ENCODE peak calls at places on chromosomes 4 and X, in five cellular contexts. N, Z, M, U and L are unnamed samples.

GRCh38 chr4:185713272-185713671 is 98.7 kb downstream of the SORBS2 start:
- DNase-seq in Z (no peak), N (peak; percentile 93), U (no peak), M (no peak), L (no peak)

GRCh38 chr4:142809559-142809958 is 36.5 kb downstream of the INPP4B start:
- DNase-seq in Z (no peak), N (no peak), U (no peak), M (peak; percentile 42), L (no peak)

GRCh38 chr4:183398298-183399129 is 45.9 kb upstream of the CDKN2AIP start:
- DNase-seq in Z (peak; percentile 66), N (peak; percentile 72), U (peak; percentile 79), M (peak; percentile 69), L (peak; percentile 65)

GRCh38 chrX:56309881-56310280 is 77.7 kb downstream of the KLF8 start:
- DNase-seq in U (no peak), Z (no peak), M (no peak), N (no peak), L (no peak)

GRCh38 chrX:73289039-73289438 is 74.4 kb upstream of the NAP1L2 start:
- DNase-seq in U (no peak), Z (no peak), N (no peak), M (no peak), L (no peak)

GRCh38 chr4:151165205-151166000 is 66.0 kb downstream of the RPS3A start:
- DNase-seq in Z (no peak), M (no peak), N (peak; percentile 47), U (no peak), L (no peak)

GRCh38 chrX:47311857-47312774 is 58.3 kb upstream of the ZNF157 start:
- DNase-seq in U (peak; percentile 22), M (peak; percentile 63), N (peak; percentile 76), Z (peak; percentile 59), L (peak; percentile 32)

GRCh38 chr4:5469151-5469775 is 239.1 kb downstream of the EVC2 start:
- DNase-seq in Z (no peak), U (no peak), M (no peak), N (no peak), L (no peak)

GRCh38 chr4:535181-535923 is 36.3 kb downstream of the PIGG start:
- DNase-seq in U (no peak), N (no peak), Z (no peak), M (no peak), L (no peak)

GRCh38 chrX:68403522-68403921 is 29.8 kb downstream of the OPHN1 start:
- DNase-seq in N (no peak), M (no peak), Z (no peak), U (no peak), L (no peak)

GRCh38 chr4:140448830-140449229 is 21.4 kb upstream of the CLGN start:
- DNase-seq in N (peak; percentile 13), U (no peak), M (no peak), Z (no peak), L (no peak)

GRCh38 chrX:53440101-53440500 is 5.9 kb upstream of the HSD17B10 start:
- DNase-seq in M (no peak), N (no peak), U (no peak), Z (no peak), L (no peak)

GRCh38 chr4:123673971-123674370 is 277.4 kb downstream of the SPRY1 start:
- DNase-seq in Z (no peak), M (peak; percentile 48), U (no peak), N (no peak), L (no peak)

GRCh38 chr4:41339812-41340809 is 83.4 kb downstream of the UCHL1 start:
- DNase-seq in U (peak; percentile 23), Z (peak; percentile 57), N (no peak), M (peak; percentile 34), L (peak; percentile 41)

GRCh38 chr4:152771736-152772533 is 7.6 kb downstream of the TIGD4 start:
- DNase-seq in M (no peak), N (no peak), Z (no peak), U (no peak), L (no peak)

GRCh38 chrX:69318651-69319305 is 153.5 kb upstream of the PJA1 start:
- DNase-seq in Z (no peak), N (no peak), M (no peak), U (no peak), L (no peak)

GRCh38 chrX:110181459-110182137 is 136.3 kb downstream of the AMMECR1 start:
- DNase-seq in N (no peak), M (no peak), U (no peak), Z (no peak), L (no peak)

GRCh38 chrX:56762220-56762619 is 33.2 kb downstream of the NBDY start:
- DNase-seq in M (no peak), Z (no peak), N (no peak), U (no peak), L (no peak)

GRCh38 chrX:136714626-136715599 is 65.8 kb downstream of the ARHGEF6 start:
- DNase-seq in U (no peak), N (no peak), M (no peak), Z (no peak), L (no peak)

GRCh38 chr4:8392591-8393190 is 47.8 kb downstream of the ACOX3 start:
- DNase-seq in Z (no peak), U (peak; percentile 23), N (peak; percentile 9), M (peak; percentile 4), L (no peak)

GRCh38 chr4:86092684-86093083 is 267.2 kb downstream of the MAPK10 start:
- DNase-seq in U (no peak), N (peak; percentile 93), M (peak; percentile 81), Z (no peak), L (no peak)

GRCh38 chr4:8274772-8275241 is 5.3 kb downstream of the HTRA3 start:
- DNase-seq in N (peak; percentile 87), Z (peak; percentile 48), U (peak; percentile 84), M (peak; percentile 93), L (peak; percentile 30)

GRCh38 chr4:182745268-182745667 is 171.9 kb downstream of the DCTD start:
- DNase-seq in M (no peak), U (no peak), N (no peak), Z (no peak), L (no peak)

GRCh38 chr4:147674496-147674895 is 9.5 kb downstream of the PRMT9 start:
- DNase-seq in U (no peak), M (peak; percentile 77), N (no peak), Z (no peak), L (no peak)

GRCh38 chr4:164937576-164938270 is 39.7 kb downstream of the TRIM61 start:
- DNase-seq in Z (peak; percentile 29), M (peak; percentile 18), N (peak; percentile 24), U (no peak), L (no peak)

GRCh38 chr4:7857238-7857701 is 82.4 kb downstream of the AFAP1 start:
- DNase-seq in U (no peak), N (peak; percentile 93), M (peak; percentile 99), Z (no peak), L (no peak)

GRCh38 chr4:40749717-40750460 is at the start of gene NSUN7:
- DNase-seq in Z (peak; percentile 76), N (no peak), U (peak; percentile 79), M (no peak), L (peak; percentile 63)

GRCh38 chrX:148310402-148311200 is 189.8 kb upstream of the AFF2 start:
- DNase-seq in U (no peak), N (no peak), Z (no peak), M (no peak), L (no peak)

GRCh38 chr4:156638925-156639605 is 332.5 kb downstream of the PDGFC start:
- DNase-seq in M (peak; percentile 69), Z (no peak), U (no peak), N (peak; percentile 78), L (no peak)

GRCh38 chr4:3010577-3010976 is 47.2 kb downstream of the GRK4 start:
- DNase-seq in M (no peak), N (peak; percentile 24), U (no peak), Z (no peak), L (no peak)

GRCh38 chrX:22314692-22315091 is 42.0 kb downstream of the CBLL2 start:
- DNase-seq in N (peak; percentile 13), U (no peak), M (peak; percentile 15), Z (no peak), L (no peak)

GRCh38 chrX:102840871-102841705 is 96.0 kb upstream of the RAB40AL start:
- DNase-seq in N (peak; percentile 35), U (no peak), M (peak; percentile 34), Z (no peak), L (no peak)

GRCh38 chr4:80202784-80203553 is 5.7 kb downstream of the PRDM8 start:
- DNase-seq in U (peak; percentile 62), M (peak; percentile 35), N (peak; percentile 20), Z (no peak), L (no peak)

GRCh38 chrX:101057095-101057714 is 5.3 kb upstream of the TRMT2B start:
- DNase-seq in Z (no peak), M (peak; percentile 68), N (peak; percentile 76), U (no peak), L (no peak)

GRCh38 chr4:85166318-85166717 is 199.8 kb upstream of the WDFY3 start:
- DNase-seq in Z (no peak), N (no peak), M (no peak), U (peak; percentile 53), L (no peak)

GRCh38 chr4:162645381-162645780 is 481.6 kb upstream of the FSTL5 start:
- DNase-seq in Z (no peak), N (peak; percentile 26), U (no peak), M (no peak), L (no peak)
- TF ChIP-seq CTCF in Z (no peak), N (no peak), U (no peak), M (no peak), L (no peak)

DNA sequence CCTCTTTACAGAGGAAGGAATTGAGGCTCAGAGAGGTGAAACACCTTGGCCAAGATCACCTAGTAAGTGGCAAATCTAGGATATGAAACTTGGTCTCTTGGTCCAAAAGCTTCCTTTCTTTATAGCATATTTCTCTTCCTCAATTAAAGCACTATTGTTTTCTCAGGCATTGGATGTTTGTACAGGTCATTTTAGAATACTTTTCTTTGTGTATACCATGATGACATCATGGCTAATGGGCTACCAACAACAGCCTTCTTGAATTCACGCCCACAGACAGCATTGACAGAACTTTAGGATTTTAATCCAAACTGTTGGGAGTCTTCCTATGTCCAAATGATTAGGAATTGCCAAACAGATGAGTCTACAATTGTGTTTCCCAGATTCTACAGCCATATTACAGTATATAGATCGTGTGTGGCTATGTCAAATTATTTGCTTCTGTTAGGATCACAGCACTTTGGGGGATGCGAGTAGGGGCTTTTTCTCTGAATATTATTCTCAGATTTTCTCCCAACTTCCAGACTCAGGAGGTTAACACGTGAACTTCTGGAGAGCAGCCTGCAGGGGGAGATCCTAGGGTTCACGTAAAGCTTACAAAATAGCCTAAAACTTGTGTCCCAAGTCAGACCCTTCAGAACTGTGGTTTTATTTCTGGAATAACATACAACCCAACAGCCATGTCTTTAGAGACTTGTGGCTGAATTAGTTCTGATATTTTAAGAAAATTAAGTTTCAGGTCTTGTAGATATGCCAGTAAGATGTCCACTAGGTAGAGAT is 191.8 kb downstream of the SHROOM3 start:
- DNase-seq in N (peak; percentile 43), M (peak; percentile 13), Z (no peak), U (no peak), L (no peak)
- TF ChIP-seq CTCF in N (peak; percentile 45), M (peak; percentile 23), Z (no peak), U (peak; percentile 16), L (peak; percentile 51)

GRCh38 chrX:80721186-80721585 is 88.5 kb downstream of the BRWD3 start:
- DNase-seq in Z (no peak), N (no peak), M (no peak), U (no peak), L (no peak)
- TF ChIP-seq CTCF in Z (no peak), N (no peak), M (no peak), U (no peak), L (no peak)

DNA sequence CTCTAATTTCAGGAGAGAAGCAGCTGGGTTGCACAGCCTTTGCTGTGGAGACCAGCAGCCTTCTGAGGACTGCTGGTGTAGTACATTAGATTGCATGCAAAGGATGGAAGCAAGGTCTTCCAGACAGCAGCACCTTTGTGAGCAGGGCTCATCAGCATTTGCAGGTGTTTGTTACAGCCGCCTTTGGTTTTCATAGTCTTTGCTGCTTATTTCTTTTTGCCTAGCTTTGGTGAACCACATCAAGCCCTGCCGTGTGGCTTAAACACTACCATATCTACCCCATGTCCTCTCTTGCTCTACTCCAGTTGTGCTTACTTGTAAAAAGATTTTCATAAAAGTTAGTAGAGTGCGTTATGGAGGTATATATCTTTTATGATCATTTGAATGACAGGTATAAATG is 57.5 kb downstream of the MTM1 start:
- DNase-seq in U (no peak), N (no peak), Z (no peak), M (no peak), L (no peak)
- TF ChIP-seq CTCF in U (no peak), N (no peak), Z (no peak), M (no peak), L (no peak)